ENCODE peak calls at places on chromosomes 16 and 17, in seven cellular contexts. M is cardiac muscle cell, Z is HCT116, C is transverse colon, X is neural progenitor cell, D is tibial nerve, I is PC-3. L is an unnamed sample.

GRCh38 chr17:62658136-62658535 is 30.7 kb downstream of the MRC2 start:
- DNase-seq in X (no peak), M (no peak), Z (no peak), C (no peak), I (no peak), D (no peak), L (no peak)

GRCh38 chr16:87200637-87201036 is 116.6 kb downstream of the C16orf95 start:
- DNase-seq in C (no peak), Z (no peak), X (no peak), I (no peak), D (no peak), M (no peak), L (no peak)

GRCh38 chr16:31477220-31478216 is 5.4 kb upstream of the SLC5A2 start:
- DNase-seq in C (peak), M (peak), D (no peak), Z (no peak), X (peak), I (no peak), L (no peak)

GRCh38 chr16:1000608-1001007 is 19.0 kb downstream of the SOX8 start:
- DNase-seq in I (no peak), Z (no peak), C (no peak), D (no peak), X (no peak), M (no peak), L (no peak)

GRCh38 chr16:3595521-3596021 is 15.8 kb downstream of the SLX4 start:
- DNase-seq in Z (no peak), C (no peak), X (no peak), I (no peak), M (no peak), D (no peak), L (no peak)

GRCh38 chr17:792277-792676 is 10.1 kb downstream of the MRM3 start:
- DNase-seq in I (no peak), X (no peak), C (no peak), M (no peak), Z (no peak), D (no peak), L (no peak)

GRCh38 chr17:13947499-13947898 is 121.8 kb upstream of the COX10 start:
- DNase-seq in M (no peak), X (no peak), D (no peak), C (no peak), I (no peak), Z (no peak), L (no peak)

GRCh38 chr16:31029272-31029671 is 4.1 kb upstream of the STX4 start:
- DNase-seq in X (no peak), I (no peak), D (no peak), C (no peak), M (no peak), Z (no peak), L (no peak)

GRCh38 chr16:81855552-81856153 is 76.6 kb downstream of the PLCG2 start:
- DNase-seq in M (no peak), I (no peak), Z (no peak), X (no peak), C (no peak), D (no peak), L (no peak)

GRCh38 chr16:23729503-23730424 is 16.7 kb upstream of the ERN2 start:
- DNase-seq in D (no peak), X (no peak), Z (peak), I (peak), C (peak), M (no peak), L (no peak)

GRCh38 chr16:1458977-1459341 is 14.6 kb upstream of the CCDC154 start:
- DNase-seq in C (no peak), I (no peak), D (no peak), Z (no peak), M (no peak), X (no peak), L (no peak)

GRCh38 chr17:3585826-3586225 is 23.4 kb downstream of the TRPV1 start:
- DNase-seq in X (no peak), I (no peak), Z (no peak), C (no peak), D (no peak), M (no peak), L (no peak)

GRCh38 chr17:56707312-56708219 is 114.1 kb downstream of the NOG start:
- DNase-seq in Z (no peak), C (no peak), D (no peak), X (peak), I (no peak), M (peak), L (no peak)

GRCh38 chr16:57801856-57802634 is at the start of gene KIFC3:
- DNase-seq in D (peak), C (peak), Z (no peak), I (peak), M (peak), X (peak), L (peak)

GRCh38 chr16:8648867-8649266 is 25.6 kb upstream of the ABAT start:
- DNase-seq in X (no peak), C (no peak), M (no peak), D (no peak), I (no peak), Z (no peak), L (no peak)

GRCh38 chr17:50955667-50956120 is 89.5 kb upstream of the TOB1 start:
- DNase-seq in M (no peak), Z (no peak), X (no peak), C (no peak), I (no peak), D (peak), L (no peak)

GRCh38 chr17:72565758-72566157 is 444.9 kb downstream of the SOX9 start:
- DNase-seq in M (no peak), C (no peak), I (no peak), Z (no peak), X (no peak), D (no peak), L (no peak)

GRCh38 chr17:64739316-64740058 is 77.4 kb upstream of the SMURF2 start:
- DNase-seq in C (no peak), D (no peak), X (peak), Z (no peak), M (peak), I (peak), L (no peak)

GRCh38 chr16:23874613-23875294 is 39.0 kb downstream of the PRKCB start:
- DNase-seq in Z (no peak), C (no peak), M (no peak), X (no peak), I (no peak), D (no peak), L (no peak)

GRCh38 chr17:66716236-66717026 is 118.5 kb upstream of the CACNG5 start:
- DNase-seq in C (no peak), M (no peak), Z (no peak), X (peak), D (no peak), I (no peak), L (no peak)

GRCh38 chr17:38706625-38707298 is 1.7 kb downstream of the MLLT6 start:
- DNase-seq in Z (no peak), M (peak), C (no peak), I (no peak), D (no peak), X (peak), L (no peak)

GRCh38 chr16:88759245-88759975 is 25.6 kb downstream of the PIEZO1 start:
- DNase-seq in C (peak), M (peak), Z (no peak), I (no peak), D (no peak), X (peak), L (no peak)

GRCh38 chr16:23509441-23509754 is 896 bp downstream of the GGA2 start:
- DNase-seq in C (no peak), D (no peak), Z (no peak), M (no peak), I (no peak), X (no peak), L (no peak)

GRCh38 chr17:68328676-68329075 is 37.4 kb downstream of the ARSG start:
- DNase-seq in I (peak), Z (no peak), X (no peak), D (no peak), M (no peak), C (no peak), L (no peak)

GRCh38 chr16:4115209-4115940 is 867 bp downstream of the ADCY9 start:
- DNase-seq in D (no peak), I (peak), C (peak), Z (no peak), M (peak), X (peak), L (peak)

GRCh38 chr17:65362826-65363225 is 198.6 kb downstream of the AXIN2 start:
- DNase-seq in M (no peak), Z (no peak), D (no peak), C (no peak), X (no peak), I (peak), L (no peak)

GRCh38 chr16:83420206-83420760 is 387.5 kb upstream of the HSBP1 start:
- DNase-seq in C (no peak), X (peak), D (no peak), I (peak), M (peak), Z (no peak), L (no peak)

GRCh38 chr17:82929011-82929622 is 89.3 kb upstream of the ZNF750 start:
- DNase-seq in C (no peak), D (peak), I (no peak), Z (no peak), M (no peak), X (no peak), L (no peak)

GRCh38 chr16:11576427-11577289 is 10.1 kb downstream of the LITAF start:
- DNase-seq in Z (no peak), I (peak), M (no peak), C (no peak), D (no peak), X (no peak), L (no peak)
- H3K4me3 ChIP-seq in Z (no peak), I (no peak), M (no peak), C (no peak), D (no peak), X (no peak), L (no peak)

GRCh38 chr17:80374039-80374731 is 40.8 kb upstream of the ENDOV start:
- DNase-seq in D (no peak), C (no peak), Z (no peak), I (no peak), X (no peak), M (no peak), L (no peak)
- TF ChIP-seq CTCF in D (no peak), C (no peak), Z (no peak), I (no peak), X (no peak), M (no peak), L (no peak)

GRCh38 chr17:46770818-46771600 is 47.5 kb downstream of the WNT3 start:
- DNase-seq in I (peak), Z (no peak), D (no peak), X (peak), M (peak), C (peak), L (no peak)
- H3K4me3 ChIP-seq in I (peak), Z (peak), D (no peak), X (peak), M (peak), C (peak), L (peak)

DNA sequence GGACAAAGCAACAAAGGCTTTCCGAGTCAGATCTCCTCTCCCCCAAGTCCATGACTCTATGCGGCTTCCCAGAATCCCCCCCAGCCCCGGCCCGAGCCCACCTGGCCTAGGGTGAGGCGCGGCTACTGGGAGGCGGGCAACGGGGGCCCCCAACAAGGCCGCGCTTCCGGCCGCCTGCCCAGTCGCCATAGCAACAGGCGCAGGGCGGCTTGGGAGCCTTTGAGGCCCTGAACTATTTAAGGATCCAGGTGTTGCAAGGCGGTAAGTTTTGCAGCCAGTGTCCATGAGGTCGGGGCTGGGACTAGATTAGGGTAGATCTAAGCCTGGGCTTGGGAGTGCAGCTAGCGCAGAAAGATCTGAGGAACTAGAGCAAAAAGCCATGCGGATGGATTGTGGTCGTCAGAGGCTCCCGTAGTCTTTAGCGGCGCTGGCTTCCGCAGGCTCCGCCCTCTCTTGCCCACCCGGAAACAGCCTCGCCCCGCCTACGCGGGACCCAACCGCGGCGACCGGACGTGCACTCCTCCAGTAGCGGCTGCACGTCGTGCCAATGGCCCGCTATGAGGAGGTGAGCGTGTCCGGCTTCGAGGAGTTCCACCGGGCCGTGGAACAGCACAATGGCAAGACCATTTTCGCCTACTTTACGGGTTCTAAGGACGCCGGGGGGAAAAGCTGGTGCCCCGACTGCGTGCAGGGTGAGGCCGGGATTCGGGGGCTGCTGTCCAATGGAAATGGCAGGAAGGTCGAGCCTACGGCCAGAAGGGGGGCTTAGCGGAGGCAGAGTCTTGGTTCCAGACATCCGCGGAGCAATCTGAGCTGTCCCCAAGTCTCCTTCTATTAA is at the start of the genes KIAA0753 and TXNDC17:
- DNase-seq in M (peak), C (peak), Z (peak), X (peak), I (peak), D (peak), L (peak)
- TF ChIP-seq CTCF in M (no peak), C (no peak), Z (no peak), X (no peak), I (no peak), D (no peak), L (no peak)

L was measured in gastrocnemius medialis.